ENCODE peak calls at places on chromosomes 6 and 20, in five cellular contexts. D is GM12878, I is K562, U is H1, V is HepG2. A is an unnamed sample.
A peak's percentile ranks its signal among the peaks of the same experiment; 100 is the strongest.

GRCh38 chr6:11706186-11706585 is 72.4 kb downstream of the ADTRP start:
- DNase-seq in D (no peak), I (no peak), U (no peak), V (no peak), A (no peak)

GRCh38 chr6:27553123-27553904 is 80.4 kb upstream of the ZNF184 start:
- DNase-seq in D (peak; percentile 82), I (peak; percentile 83), U (peak; percentile 73), V (peak; percentile 76), A (no peak)

GRCh38 chr20:11891827-11892521 is 25.7 kb upstream of the BTBD3 start:
- DNase-seq in D (peak; percentile 17), I (peak; percentile 57), U (no peak), V (peak; percentile 89), A (peak; percentile 66)

GRCh38 chr6:87276624-87277023 is 45.8 kb upstream of the SMIM8 start:
- DNase-seq in D (no peak), I (no peak), U (no peak), V (no peak), A (no peak)

GRCh38 chr20:6921717-6922386 is 154.4 kb downstream of the BMP2 start:
- DNase-seq in D (no peak), I (no peak), U (no peak), V (no peak), A (no peak)

GRCh38 chr6:30651143-30651542 is 4.2 kb downstream of the C6orf136 start:
- DNase-seq in D (no peak), I (no peak), U (no peak), V (no peak), A (no peak)

GRCh38 chr20:20505554-20505953 is 137.7 kb downstream of the INSM1 start:
- DNase-seq in D (no peak), I (no peak), U (no peak), V (no peak), A (no peak)

GRCh38 chr6:150391890-150392289 is 23.1 kb downstream of the IYD start:
- DNase-seq in D (no peak), I (no peak), U (no peak), V (no peak), A (no peak)

GRCh38 chr6:20186981-20187380 is 25.3 kb downstream of the MBOAT1 start:
- DNase-seq in D (no peak), I (no peak), U (no peak), V (no peak), A (no peak)

GRCh38 chr20:3679749-3680700 is 1.8 kb downstream of the ADAM33 start:
- DNase-seq in D (no peak), I (no peak), U (no peak), V (no peak), A (no peak)

GRCh38 chr6:1781152-1781848 is 171.6 kb downstream of the FOXC1 start:
- DNase-seq in D (no peak), I (no peak), U (no peak), V (no peak), A (peak; percentile 60)

GRCh38 chr6:40721252-40721936 is 134.2 kb upstream of the LRFN2 start:
- DNase-seq in D (no peak), I (no peak), U (no peak), V (no peak), A (no peak)

GRCh38 chr6:40718401-40718800 is 131.2 kb upstream of the LRFN2 start:
- DNase-seq in D (no peak), I (no peak), U (no peak), V (no peak), A (no peak)

GRCh38 chr6:40720375-40720748 is 133.2 kb upstream of the LRFN2 start:
- DNase-seq in D (no peak), I (no peak), U (no peak), V (no peak), A (no peak)

GRCh38 chr6:40722081-40722480 is 134.9 kb upstream of the LRFN2 start:
- DNase-seq in D (no peak), I (no peak), U (no peak), V (no peak), A (no peak)

DNA sequence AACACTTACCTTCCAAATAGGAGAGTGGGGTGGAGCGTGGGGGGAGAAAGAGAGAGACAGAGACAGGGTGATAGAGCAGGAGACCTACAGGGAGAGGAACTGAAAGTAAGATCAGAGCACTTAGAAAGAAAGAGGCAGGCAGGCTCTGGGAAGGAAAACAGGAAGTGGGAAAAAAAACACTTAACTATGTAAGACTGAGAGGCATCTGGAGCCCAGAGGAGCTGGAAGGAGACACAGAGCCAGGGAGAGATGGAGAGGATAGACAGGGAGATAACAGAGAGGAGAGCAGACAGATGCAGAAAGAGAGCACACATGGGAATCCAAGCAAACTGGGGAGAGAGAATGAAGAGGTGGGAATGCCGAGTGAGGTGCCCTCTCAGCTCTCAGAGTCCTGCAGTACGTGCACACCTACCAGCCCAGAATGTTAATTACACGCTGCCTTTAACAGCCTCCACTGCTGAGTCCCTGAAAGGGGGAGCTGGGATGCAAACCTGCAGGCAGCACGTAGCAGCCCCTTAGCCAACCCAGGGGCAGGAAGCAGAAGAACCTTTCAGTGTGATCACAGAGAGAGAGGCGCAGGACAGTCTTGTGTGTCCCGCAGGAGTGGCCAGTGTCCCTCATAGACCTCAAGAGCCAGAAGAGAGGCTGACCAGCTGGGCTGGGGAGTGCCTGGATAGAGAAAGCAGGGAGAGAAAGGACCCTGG is 132.7 kb upstream of the LRFN2 start:
- DNase-seq in D (peak; percentile 30), I (no peak), U (no peak), V (no peak), A (no peak)
- H3K4me3 ChIP-seq in D (no peak overlapping the region), I (no peak overlapping the region), U (no peak overlapping the region), V (no peak overlapping the region), A (no peak overlapping the region)

DNA sequence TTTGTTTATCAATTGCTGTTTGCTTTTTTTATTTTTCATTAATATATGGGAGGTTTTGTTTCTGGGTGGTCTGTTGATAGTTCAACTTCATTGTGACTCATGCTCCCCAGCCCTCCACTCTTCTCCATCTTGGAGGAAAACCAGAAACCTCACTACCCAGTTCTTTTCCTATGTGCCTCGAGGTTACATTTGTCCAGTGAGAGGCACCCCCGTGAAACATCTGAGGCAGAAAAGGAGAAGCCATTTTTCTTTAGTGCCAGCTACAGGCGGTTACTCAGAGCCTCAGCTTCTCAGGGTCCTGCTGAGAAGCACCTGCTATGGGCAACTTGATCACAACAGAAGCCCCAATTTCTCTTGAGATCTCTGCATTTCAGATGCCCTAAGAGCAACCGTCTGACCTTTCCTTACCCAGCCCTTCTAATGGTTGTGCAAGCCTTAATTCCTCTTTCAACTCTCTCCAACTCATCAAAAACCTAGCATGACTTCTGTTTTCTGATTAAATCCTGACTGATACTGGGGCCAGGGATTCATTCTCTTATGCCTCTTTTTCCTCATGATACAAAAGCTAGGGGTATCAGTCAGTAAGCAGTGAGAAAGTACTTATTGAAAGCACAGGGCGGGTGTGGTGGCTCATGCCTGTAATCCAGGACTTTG is 144.6 kb downstream of the ELOVL4 start:
- DNase-seq in D (no peak), I (no peak), U (no peak), V (no peak), A (no peak)
- TF ChIP-seq POLR2A in D (no peak), I (no peak), U (no peak), V (no peak), A (no peak)

GRCh38 chr20:1463971-1464570 is 2.6 kb downstream of the NSFL1C start:
- DNase-seq in D (no peak), I (no peak), U (no peak), V (no peak), A (no peak)

GRCh38 chr20:1467082-1467354 is 369 bp upstream of the NSFL1C start:
- DNase-seq in D (no peak), I (no peak), U (no peak), V (no peak), A (no peak)

GRCh38 chr20:1467355-1468116 is 887 bp upstream of the NSFL1C start:
- DNase-seq in D (no peak), I (peak; percentile 88), U (no peak), V (peak; percentile 68), A (no peak)

GRCh38 chr20:1466211-1467081 is at the start of gene NSFL1C:
- DNase-seq in D (peak; percentile 59), I (peak; percentile 90), U (peak; percentile 88), V (peak; percentile 92), A (peak; percentile 85)

DNA sequence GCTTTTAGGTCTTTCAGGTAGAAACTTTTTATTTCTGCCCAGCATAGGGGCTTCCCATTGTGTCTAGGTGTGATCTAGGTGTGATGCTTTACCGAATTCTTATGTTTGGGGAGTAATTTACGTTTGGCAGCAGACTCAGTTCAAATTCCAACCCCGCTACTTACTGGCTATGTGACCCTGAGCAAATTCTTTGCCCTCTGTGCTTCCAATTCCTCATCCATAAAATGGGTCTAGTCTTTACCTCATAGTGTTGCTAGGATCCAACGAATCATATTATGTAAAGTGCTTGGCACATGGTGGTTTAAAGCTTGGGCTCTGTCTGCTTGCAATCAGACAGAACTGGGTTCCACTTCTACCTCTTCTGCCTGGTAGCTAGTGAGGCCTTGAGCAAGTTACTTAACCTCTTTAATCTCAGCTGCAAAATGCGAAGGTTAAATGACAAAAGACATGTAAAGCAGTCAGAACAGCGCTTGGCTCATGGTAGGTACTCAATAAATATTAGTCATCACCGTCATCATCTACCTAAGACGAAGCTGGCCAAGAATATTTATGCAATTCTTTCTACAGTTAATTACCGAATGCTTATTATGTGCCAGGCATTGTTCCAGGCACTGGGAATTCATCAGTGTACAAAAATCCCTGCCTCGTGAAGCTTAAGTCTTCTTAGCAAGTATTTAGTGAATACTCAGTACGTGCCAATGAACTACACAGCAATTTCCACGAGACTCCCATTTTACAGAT is 1.0 kb downstream of the NSFL1C start:
- DNase-seq in D (no peak), I (no peak), U (no peak), V (no peak), A (no peak)
- TF ChIP-seq ATF3 in D (no peak), I (no peak), U (no peak), V (no peak), A (no peak)

GRCh38 chr6:137794510-137795200 is 72.4 kb upstream of the TNFAIP3 start:
- DNase-seq in D (no peak), I (peak; percentile 68), U (no peak), V (peak; percentile 99), A (no peak)

GRCh38 chr6:137793805-137794508 is 73.1 kb upstream of the TNFAIP3 start:
- DNase-seq in D (no peak), I (no peak), U (no peak), V (no peak), A (no peak)

GRCh38 chr6:137791281-137792159 is 75.5 kb upstream of the TNFAIP3 start:
- DNase-seq in D (no peak), I (no peak), U (no peak), V (no peak), A (no peak)

GRCh38 chr6:137795510-137795909 is 71.5 kb upstream of the TNFAIP3 start:
- DNase-seq in D (no peak), I (no peak), U (no peak), V (no peak), A (no peak)

DNA sequence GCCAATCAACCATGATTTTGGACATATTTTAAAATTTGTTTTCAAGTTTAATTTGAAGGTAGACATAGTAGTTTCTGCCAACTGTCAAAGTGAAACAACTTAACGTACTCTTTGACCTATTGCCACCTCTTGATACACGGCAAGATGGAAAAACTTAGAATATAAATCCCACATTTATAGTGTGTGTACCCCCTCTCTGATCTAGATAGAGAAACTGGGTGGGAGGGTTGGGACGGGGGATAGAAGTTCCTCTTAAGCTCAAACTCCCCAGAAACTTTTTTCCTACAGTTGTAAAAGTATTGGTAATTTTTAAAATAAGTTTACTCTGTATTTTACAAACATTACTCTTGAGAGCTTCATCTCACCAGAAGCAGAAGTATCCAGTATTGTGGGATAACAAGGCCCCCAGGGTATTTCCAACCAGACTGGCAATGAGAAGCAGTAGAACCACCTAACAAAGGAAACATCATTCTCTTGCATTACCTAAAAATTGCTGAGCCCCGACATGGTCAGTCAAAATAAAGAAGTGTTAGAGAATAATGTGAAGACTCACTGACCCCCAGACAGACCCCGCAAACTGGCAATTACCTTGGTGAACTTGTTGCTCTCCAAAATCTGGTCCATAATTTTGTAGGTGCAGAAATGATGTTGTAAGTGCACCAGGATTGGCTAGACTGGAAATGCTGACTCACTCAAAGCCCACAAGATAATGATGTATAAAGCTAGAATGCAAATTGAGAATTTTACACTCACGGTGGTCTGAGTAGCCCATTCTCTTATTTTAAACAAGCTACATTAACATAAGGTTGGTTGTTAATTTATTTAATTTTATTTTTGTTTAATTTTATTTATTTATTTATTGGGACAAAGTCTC is 74.7 kb upstream of the TNFAIP3 start:
- DNase-seq in D (no peak), I (no peak), U (no peak), V (no peak), A (no peak)
- H3K4me3 ChIP-seq in D (peak overlapping the region; percentile 25), I (no peak overlapping the region), U (no peak overlapping the region), V (no peak overlapping the region), A (no peak overlapping the region)

A was measured in HCT116.